ENCODE peak calls at places on chromosomes 12 and 14, in nine cellular contexts. I is CD8-positive, alpha-beta memory T cell; B is H7; S is C1 segment of cervical spinal cord; Y is stimulated activated CD4-positive, alpha-beta T cell treated with anti-CD3 and anti-CD28 coated beads, TNF-alpha, amount 100 ng/mL, for 48 hours; W is activated naive CD8-positive, alpha-beta T cell treated with anti-CD3 and anti-CD28 coated beads for 36 hours; T is NCI-H1417 treated with DMSO at 0.1 percent for 48 hours; C is psoas muscle; N is AG08396. J is an unnamed sample.

GRCh38 chr12:98208846-98209245 is 306.5 kb upstream of the TMPO start:
- DNase-seq in S (no peak), I (no peak), W (no peak), Y (no peak), T (no peak), B (no peak), C (no peak), N (no peak), J (no peak)

GRCh38 chr14:101075801-101076413 is 172.4 kb upstream of the RTL1 start:
- DNase-seq in I (no peak), S (no peak), C (no peak), T (no peak), W (no peak), N (no peak), Y (no peak), B (no peak), J (no peak)

GRCh38 chr12:100716658-100716948 is 78.0 kb upstream of the ANO4 start:
- DNase-seq in S (no peak), N (no peak), W (no peak), Y (no peak), I (no peak), C (no peak), B (peak), T (no peak), J (no peak)

GRCh38 chr14:70919774-70920173 is 12.5 kb downstream of the PCNX1 start:
- DNase-seq in B (no peak), T (no peak), S (no peak), W (no peak), N (no peak), I (no peak), Y (no peak), C (no peak), J (no peak)

GRCh38 chr12:96710127-96710745 is 196.8 kb upstream of the NEDD1 start:
- DNase-seq in B (peak), W (no peak), I (no peak), C (no peak), Y (no peak), S (no peak), N (no peak), T (no peak), J (no peak)

GRCh38 chr12:93519859-93520258 is 52.5 kb downstream of the MRPL42 start:
- DNase-seq in C (no peak), S (no peak), I (no peak), B (no peak), T (no peak), Y (no peak), N (no peak), W (no peak), J (no peak)

GRCh38 chr12:81461163-81461562 is 298.0 kb downstream of the PPFIA2 start:
- DNase-seq in N (no peak), Y (no peak), I (no peak), S (no peak), T (no peak), B (no peak), W (no peak), C (no peak), J (no peak)

GRCh38 chr12:53988519-53989226 is 3.7 kb downstream of the HOXC10 start:
- DNase-seq in C (no peak), S (no peak), B (no peak), I (no peak), Y (no peak), W (no peak), N (no peak), T (no peak), J (no peak)